ENCODE peak calls at places on chromosomes 13 and 19, in nine cellular contexts. D is upper lobe of left lung, H is tibial nerve, A is uterus, C is breast epithelium, U is heart left ventricle, Z is lower lobe of right lung, L is endodermal cell, F is AG04450. P is an unnamed sample.

GRCh38 chr13:104014803-104015645 is 948.8 kb upstream of the SLC10A2 start:
- DNase-seq in D (no peak), H (no peak), A (no peak), C (no peak), U (no peak), Z (no peak), L (no peak), F (no peak), P (no peak)

GRCh38 chr13:106369091-106369490 is 166.4 kb downstream of the EFNB2 start:
- DNase-seq in D (no peak), H (no peak), A (no peak), C (no peak), U (no peak), Z (no peak), L (no peak), F (no peak), P (no peak)

GRCh38 chr13:29922281-29922821 is 71.9 kb upstream of the UBL3 start:
- DNase-seq in D (no peak), H (no peak), A (no peak), C (no peak), U (no peak), Z (no peak), L (no peak), F (no peak), P (no peak)

GRCh38 chr19:51511353-51511752 is 9.8 kb upstream of the SIGLEC12 start:
- DNase-seq in D (no peak), H (no peak), A (no peak), C (no peak), U (no peak), Z (no peak), L (peak), F (no peak), P (no peak)

GRCh38 chr13:73985789-73986188 is 148.4 kb downstream of the KLF12 start:
- DNase-seq in D (no peak), H (no peak), A (no peak), C (no peak), U (no peak), Z (no peak), L (no peak), F (no peak), P (no peak)

GRCh38 chr19:50204811-50205675 is 1.6 kb downstream of the MYH14 start:
- DNase-seq in D (peak), H (no peak), A (no peak), C (peak), U (peak), Z (peak), L (peak), F (no peak), P (no peak)

GRCh38 chr13:105847532-105848295 is 687.7 kb downstream of the EFNB2 start:
- DNase-seq in D (no peak), H (no peak), A (no peak), C (no peak), U (no peak), Z (no peak), L (no peak), F (no peak), P (no peak)

GRCh38 chr13:89936256-89936655 is 1411.2 kb upstream of the MIR17HG start:
- DNase-seq in D (no peak), H (no peak), A (no peak), C (no peak), U (no peak), Z (no peak), L (no peak), F (no peak), P (no peak)

GRCh38 chr19:3838661-3839060 is 30.2 kb downstream of the ZFR2 start:
- DNase-seq in D (no peak), H (no peak), A (no peak), C (no peak), U (no peak), Z (no peak), L (no peak), F (no peak), P (no peak)

GRCh38 chr13:75432045-75432444 is 49.9 kb downstream of the TBC1D4 start:
- DNase-seq in D (no peak), H (no peak), A (no peak), C (no peak), U (no peak), Z (no peak), L (no peak), F (no peak), P (no peak)

GRCh38 chr13:38301236-38301635 is 48.4 kb upstream of the UFM1 start:
- DNase-seq in D (no peak), H (no peak), A (no peak), C (no peak), U (no peak), Z (no peak), L (no peak), F (no peak), P (no peak)

GRCh38 chr13:77507931-77508776 is 27.4 kb upstream of the SCEL start:
- DNase-seq in D (no peak), H (no peak), A (no peak), C (no peak), U (no peak), Z (no peak), L (no peak), F (no peak), P (no peak)

GRCh38 chr19:4606921-4607678 is 32.2 kb upstream of the TNFAIP8L1 start:
- DNase-seq in D (peak), H (no peak), A (peak), C (no peak), U (peak), Z (no peak), L (peak), F (no peak), P (no peak)

GRCh38 chr13:95180513-95181245 is 120.6 kb downstream of the ABCC4 start:
- DNase-seq in D (no peak), H (no peak), A (no peak), C (no peak), U (no peak), Z (no peak), L (no peak), F (no peak), P (no peak)

GRCh38 chr19:50780753-50781480 is 9.3 kb upstream of the ACP4 start:
- DNase-seq in D (no peak), H (no peak), A (no peak), C (no peak), U (no peak), Z (no peak), L (no peak), F (no peak), P (no peak)

GRCh38 chr13:41622545-41623429 is 165.4 kb downstream of the RGCC start:
- DNase-seq in D (no peak), H (no peak), A (no peak), C (no peak), U (no peak), Z (no peak), L (no peak), F (no peak), P (no peak)

GRCh38 chr19:10907925-10908324 is 20.5 kb downstream of the YIPF2 start:
- DNase-seq in D (peak), H (no peak), A (no peak), C (no peak), U (no peak), Z (no peak), L (peak), F (no peak), P (no peak)

GRCh38 chr13:77697208-77698103 is at the start of gene SLAIN1:
- DNase-seq in D (peak), H (peak), A (peak), C (peak), U (peak), Z (peak), L (peak), F (no peak), P (peak)

GRCh38 chr13:94480672-94481145 is 1.2 kb upstream of the DCT start:
- DNase-seq in D (no peak), H (peak), A (no peak), C (no peak), U (no peak), Z (no peak), L (no peak), F (no peak), P (no peak)

GRCh38 chr19:49592486-49593232 is 1.7 kb downstream of the PRR12 start:
- DNase-seq in D (no peak), H (no peak), A (no peak), C (no peak), U (no peak), Z (no peak), L (peak), F (no peak), P (no peak)

GRCh38 chr13:110272227-110272626 is 34.7 kb downstream of the COL4A1 start:
- DNase-seq in D (no peak), H (no peak), A (no peak), C (no peak), U (no peak), Z (no peak), L (peak), F (no peak), P (no peak)

GRCh38 chr13:80312967-80313366 is 28.0 kb downstream of the SPRY2 start:
- DNase-seq in D (no peak), H (no peak), A (no peak), C (no peak), U (no peak), Z (no peak), L (no peak), F (no peak), P (no peak)

GRCh38 chr13:88162076-88162702 is 491.0 kb downstream of the SLITRK5 start:
- DNase-seq in D (no peak), H (no peak), A (no peak), C (no peak), U (no peak), Z (no peak), L (no peak), F (no peak), P (no peak)

GRCh38 chr13:104984296-104984818 is 1551.1 kb downstream of the EFNB2 start:
- DNase-seq in D (no peak), H (peak), A (no peak), C (no peak), U (peak), Z (no peak), L (no peak), F (no peak), P (peak)

GRCh38 chr19:1944088-1944915 is 3.3 kb downstream of the CSNK1G2 start:
- DNase-seq in D (peak), H (no peak), A (no peak), C (no peak), U (no peak), Z (peak), L (no peak), F (no peak), P (no peak)

GRCh38 chr13:106052200-106052767 is 483.2 kb downstream of the EFNB2 start:
- DNase-seq in D (peak), H (no peak), A (no peak), C (no peak), U (no peak), Z (no peak), L (no peak), F (peak), P (no peak)

DNA sequence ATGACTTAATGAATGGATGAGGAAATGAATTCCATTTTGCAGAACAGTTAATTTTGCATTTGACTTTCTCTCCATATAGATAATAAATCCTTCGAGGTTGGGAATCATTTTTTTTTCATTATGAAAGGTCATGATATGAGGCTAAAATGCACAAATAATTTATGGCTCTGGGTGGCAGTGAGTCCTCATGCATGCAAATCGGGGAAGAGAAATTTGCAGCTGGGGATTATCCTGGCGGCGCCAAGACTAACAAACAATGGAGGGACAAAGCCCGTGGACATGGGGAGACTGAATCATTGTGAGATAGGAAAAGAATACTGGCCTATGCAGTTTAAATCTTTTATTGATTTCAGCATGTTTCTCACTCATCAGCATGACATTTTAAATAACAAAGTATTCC is 102.2 kb downstream of the ERCC5 start:
- DNase-seq in D (no peak), H (peak), A (no peak), C (no peak), U (no peak), Z (no peak), L (no peak), F (no peak), P (no peak)
- TF ChIP-seq CTCF in D (no peak), H (no peak), A (no peak), C (no peak), U (no peak), Z (no peak), L (no peak), F (no peak), P (no peak)

GRCh38 chr19:46924874-46925547 is 64.2 kb downstream of the ARHGAP35 start:
- DNase-seq in D (no peak), H (no peak), A (no peak), C (peak), U (no peak), Z (no peak), L (no peak), F (no peak), P (no peak)
- H3K27ac ChIP-seq in D (peak), H (peak), A (peak), C (peak), U (peak), Z (no peak), L (peak), F (no peak), P (no peak)

DNA sequence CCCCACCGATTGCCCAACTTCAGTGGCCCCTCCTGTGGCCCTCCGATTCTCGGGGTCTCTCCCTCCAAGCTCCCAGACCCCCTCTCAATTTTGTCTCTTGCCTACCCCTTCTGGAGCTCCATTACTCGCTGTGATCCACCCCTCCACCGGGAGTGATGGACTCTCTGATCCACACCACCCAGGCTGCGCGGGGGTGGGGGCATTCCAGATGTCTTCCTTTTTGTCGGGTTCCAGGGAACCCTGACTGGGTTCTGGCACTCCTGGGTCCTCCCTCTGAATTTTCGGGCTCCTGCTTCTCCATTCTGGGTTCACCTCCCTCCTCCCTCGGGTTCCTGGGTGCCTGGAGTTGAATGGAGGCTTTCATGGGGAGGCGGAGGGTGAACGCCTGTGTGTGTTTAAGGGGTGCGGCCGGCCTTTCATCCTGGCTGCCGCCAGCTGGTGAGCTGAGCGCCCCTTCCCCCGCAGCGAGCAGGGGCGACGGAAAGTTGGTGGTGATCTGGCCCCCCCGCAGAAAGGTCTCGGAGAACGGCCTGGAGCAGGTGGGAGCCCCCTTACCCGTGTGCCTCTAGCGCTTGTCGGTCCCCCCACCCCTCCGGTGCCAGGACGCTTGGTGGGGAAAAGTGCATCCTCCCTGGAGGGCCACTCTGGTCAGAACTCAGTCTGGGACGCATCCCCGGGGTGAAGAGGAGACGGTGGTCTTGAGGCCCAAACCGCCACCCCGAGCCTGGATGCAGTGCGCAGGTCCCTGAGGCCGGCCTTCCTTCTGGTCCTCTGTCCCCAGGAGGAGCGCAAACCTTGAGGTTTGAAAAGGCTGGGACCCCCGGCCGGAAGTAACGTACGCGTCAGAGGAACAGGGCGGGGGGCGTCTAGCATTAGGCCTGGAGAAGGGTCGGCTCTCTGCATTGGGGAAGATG is 1.6 kb downstream of the MISP3 start:
- DNase-seq in D (peak), H (peak), A (peak), C (no peak), U (no peak), Z (no peak), L (no peak), F (no peak), P (no peak)
- TF ChIP-seq CTCF in D (no peak), H (no peak), A (no peak), C (no peak), U (no peak), Z (no peak), L (no peak), F (peak), P (no peak)

GRCh38 chr19:53432088-53432661 is 391 bp downstream of the ZNF761 start:
- DNase-seq in D (peak), H (no peak), A (peak), C (no peak), U (peak), Z (peak), L (peak), F (no peak), P (no peak)
- H3K27ac ChIP-seq in D (peak), H (peak), A (peak), C (peak), U (peak), Z (peak), L (no peak), F (peak), P (peak)

GRCh38 chr19:44757735-44758505 is 9.4 kb downstream of the BCL3 start:
- DNase-seq in D (peak), H (peak), A (peak), C (no peak), U (peak), Z (peak), L (peak), F (no peak), P (no peak)
- TF ChIP-seq CTCF in D (peak), H (no peak), A (peak), C (no peak), U (peak), Z (peak), L (peak), F (no peak), P (no peak)